ENCODE peak calls at places on chromosomes 6 and 20, in nine cellular contexts. I is fibroblast of lung; U is CD4-positive, alpha-beta T cell; Y is endodermal cell; Q is heart left ventricle; K is IMR-90; R is prostate gland; F is Karpas-422; E is AG04450. W is an unnamed sample.

GRCh38 chr6:135331002-135331401 is 149.9 kb downstream of the MYB start:
- DNase-seq in E (no peak), U (no peak), F (no peak), R (no peak), K (peak; percentile 25), Q (no peak), I (peak; percentile 72), Y (no peak), W (no peak)

GRCh38 chr6:13711384-13711725 is 280 bp downstream of the RANBP9 start:
- DNase-seq in K (no peak), E (no peak), Q (peak; percentile 76), Y (no peak), U (peak; percentile 44), R (no peak), I (peak; percentile 65), F (peak; percentile 84), W (peak; percentile 55)

GRCh38 chr6:68343901-68344300 is 291.2 kb upstream of the ADGRB3 start:
- DNase-seq in F (peak; percentile 89), R (no peak), I (peak; percentile 37), E (no peak), U (no peak), Q (no peak), Y (peak; percentile 86), K (peak; percentile 0), W (no peak)

GRCh38 chr20:51470907-51471411 is 71.6 kb downstream of the NFATC2 start:
- DNase-seq in Y (no peak), K (no peak), R (no peak), E (no peak), F (no peak), U (no peak), Q (no peak), I (no peak), W (no peak)

GRCh38 chr6:145844933-145845531 is 30.4 kb upstream of the FBXO30 start:
- DNase-seq in U (no peak), K (no peak), Q (peak; percentile 36), I (no peak), E (no peak), F (no peak), Y (no peak), R (no peak), W (no peak)

GRCh38 chr20:49448917-49449316 is 33.6 kb downstream of the KCNB1 start:
- DNase-seq in R (no peak), I (no peak), Y (peak; percentile 79), U (no peak), K (no peak), E (no peak), Q (no peak), F (peak; percentile 68), W (no peak)

GRCh38 chr20:23159923-23160445 is 73.9 kb upstream of the CD93 start:
- DNase-seq in U (no peak), F (peak; percentile 49), Y (no peak), Q (no peak), E (no peak), I (peak; percentile 44), R (no peak), K (no peak), W (no peak)

GRCh38 chr6:160973311-160973710 is 18.3 kb upstream of the MAP3K4 start:
- DNase-seq in Q (peak; percentile 82), E (no peak), Y (peak; percentile 74), K (peak; percentile 81), R (no peak), F (no peak), U (no peak), I (peak; percentile 27), W (no peak)

GRCh38 chr20:17394411-17394810 is 136.8 kb downstream of the BFSP1 start:
- DNase-seq in U (no peak), Y (no peak), E (no peak), R (no peak), Q (no peak), I (no peak), K (no peak), F (no peak), W (no peak)
- H3K27ac ChIP-seq in U (no peak overlapping the region), Y (no peak overlapping the region), E (no peak overlapping the region), R (no peak overlapping the region), Q (no peak overlapping the region), I (no peak overlapping the region), K (no peak overlapping the region), F (no peak overlapping the region), W (no peak overlapping the region)

DNA sequence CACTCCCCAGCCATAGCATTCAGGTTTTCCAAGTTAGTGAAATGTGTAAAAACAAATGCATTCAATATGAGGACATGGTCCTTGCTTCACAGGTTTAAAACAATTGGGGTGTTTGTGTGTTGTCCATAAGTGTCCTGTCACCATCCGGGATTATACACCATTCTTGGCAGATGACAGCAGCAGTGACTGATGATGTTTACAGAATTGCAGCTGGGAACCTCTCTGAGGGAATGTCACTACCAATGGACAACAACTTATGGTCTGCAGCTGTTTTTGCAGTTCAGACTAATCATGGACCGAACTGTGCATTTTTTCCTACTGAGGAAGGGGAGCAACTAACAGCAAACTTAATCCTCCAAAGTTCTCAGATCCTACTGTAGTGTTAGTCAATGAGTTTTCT is 26.0 kb downstream of the FAM229B start:
- DNase-seq in K (peak; percentile 20), Y (no peak), E (peak; percentile 2), Q (no peak), I (no peak), F (no peak), U (no peak), R (no peak), W (no peak)
- H3K27ac ChIP-seq in K (no peak overlapping the region), Y (no peak overlapping the region), E (no peak overlapping the region), Q (no peak overlapping the region), I (no peak overlapping the region), F (no peak overlapping the region), U (no peak overlapping the region), R (no peak overlapping the region), W (no peak overlapping the region)

DNA sequence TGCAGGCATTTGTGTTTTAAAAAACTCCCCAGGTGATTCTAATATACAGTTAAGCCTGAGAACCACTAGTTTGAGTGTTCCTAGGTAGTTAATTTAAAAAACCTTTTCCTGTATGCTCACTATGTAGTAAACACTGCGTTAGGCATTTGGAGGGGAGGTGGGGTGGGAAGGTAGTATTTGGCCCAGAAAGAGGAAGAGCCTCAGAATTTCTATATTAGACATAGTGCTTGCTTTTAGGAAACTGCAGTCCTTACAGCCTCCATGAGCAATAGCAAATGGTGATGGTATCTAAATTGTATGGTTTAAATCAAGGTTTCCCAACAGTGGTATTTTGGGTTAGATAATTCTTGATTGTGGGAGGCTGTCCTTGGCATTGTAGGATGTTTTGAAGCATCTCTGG is 61.4 kb upstream of the RIPOR2 start:
- DNase-seq in F (peak; percentile 52), R (no peak), U (no peak), Q (no peak), K (no peak), E (no peak), I (no peak), Y (no peak), W (no peak)
- H3K27ac ChIP-seq in F (peak overlapping the region; percentile 81), R (no peak overlapping the region), U (no peak overlapping the region), Q (no peak overlapping the region), K (no peak overlapping the region), E (no peak overlapping the region), I (no peak overlapping the region), Y (no peak overlapping the region), W (no peak overlapping the region)

GRCh38 chr6:125529061-125529460 is 220.4 kb upstream of the HEY2 start:
- DNase-seq in U (no peak), F (no peak), I (no peak), Q (no peak), E (no peak), Y (peak; percentile 55), K (no peak), R (no peak), W (no peak)
- H3K27ac ChIP-seq in U (no peak overlapping the region), F (no peak overlapping the region), I (no peak overlapping the region), Q (no peak overlapping the region), E (no peak overlapping the region), Y (peak overlapping the region; percentile 4), K (no peak overlapping the region), R (no peak overlapping the region), W (no peak overlapping the region)